ENCODE peak calls at places on chromosomes 2 and 18, in six cellular contexts. C is dorsolateral prefrontal cortex, T is choroid plexus epithelial cell, Z is upper lobe of right lung, R is Peyer's patch, F is uterus. Y is an unnamed sample.

GRCh38 chr18:44911773-44912172 is 231.1 kb downstream of the SETBP1 start:
- DNase-seq in C (no peak), T (no peak), Z (no peak), R (no peak), F (no peak), Y (no peak)

GRCh38 chr18:24488824-24489493 is 28.5 kb downstream of the HRH4 start:
- DNase-seq in C (no peak), T (peak; percentile 61), Z (no peak), R (no peak), F (no peak), Y (peak; percentile 57)

GRCh38 chr2:10876394-10876793 is 35.3 kb upstream of the KCNF1 start:
- DNase-seq in C (no peak), T (no peak), Z (no peak), R (no peak), F (no peak), Y (no peak)

GRCh38 chr2:11156396-11157075 is 1.3 kb downstream of the SLC66A3 start:
- DNase-seq in C (no peak), T (no peak), Z (no peak), R (no peak), F (no peak), Y (peak; percentile 15)

GRCh38 chr2:241673189-241673663 is 13.4 kb downstream of the DTYMK start:
- DNase-seq in C (no peak), T (no peak), Z (no peak), R (no peak), F (no peak), Y (no peak)

GRCh38 chr2:183010112-183010511 is 28.1 kb downstream of the NCKAP1 start:
- DNase-seq in C (no peak), T (peak; percentile 99), Z (no peak), R (no peak), F (no peak), Y (no peak)

GRCh38 chr2:160039166-160039903 is 23.1 kb downstream of the PLA2R1 start:
- DNase-seq in C (no peak), T (peak; percentile 85), Z (no peak), R (no peak), F (peak; percentile 44), Y (no peak)

GRCh38 chr2:64952113-64952895 is 36.9 kb upstream of the SLC1A4 start:
- DNase-seq in C (no peak), T (peak; percentile 69), Z (no peak), R (no peak), F (no peak), Y (no peak)

GRCh38 chr2:67393237-67393636 is 3.9 kb upstream of the ETAA1 start:
- DNase-seq in C (no peak), T (peak; percentile 31), Z (no peak), R (no peak), F (no peak), Y (no peak)

GRCh38 chr18:45835057-45835634 is 9.7 kb downstream of the SIGLEC15 start:
- DNase-seq in C (no peak), T (no peak), Z (no peak), R (no peak), F (no peak), Y (no peak)

GRCh38 chr2:159545080-159545479 is 71.3 kb downstream of the BAZ2B start:
- DNase-seq in C (no peak), T (peak; percentile 21), Z (no peak), R (no peak), F (no peak), Y (no peak)

GRCh38 chr2:65919579-65920188 is 487.3 kb upstream of the SPRED2 start:
- DNase-seq in C (no peak), T (no peak), Z (no peak), R (no peak), F (no peak), Y (no peak)

GRCh38 chr2:173238385-173238784 is 116.3 kb upstream of the CDCA7 start:
- DNase-seq in C (no peak), T (no peak), Z (no peak), R (no peak), F (no peak), Y (no peak)

GRCh38 chr2:236164201-236164982 is 3.8 kb downstream of the GBX2 start:
- DNase-seq in C (no peak), T (no peak), Z (peak; percentile 62), R (no peak), F (no peak), Y (peak; percentile 33)

GRCh38 chr2:237479747-237480146 is 7.3 kb upstream of the MLPH start:
- DNase-seq in C (no peak), T (no peak), Z (no peak), R (no peak), F (no peak), Y (no peak)

GRCh38 chr2:189302274-189302948 is 122.8 kb upstream of the COL5A2 start:
- DNase-seq in C (no peak), T (peak; percentile 37), Z (no peak), R (no peak), F (no peak), Y (no peak)

GRCh38 chr18:80023173-80023572 is 11.1 kb upstream of the RBFA start:
- DNase-seq in C (no peak), T (no peak), Z (no peak), R (no peak), F (no peak), Y (no peak)

GRCh38 chr2:190635781-190636180 is 13.1 kb upstream of the NAB1 start:
- DNase-seq in C (no peak), T (no peak), Z (no peak), R (no peak), F (no peak), Y (no peak)

GRCh38 chr2:102801098-102801718 is 39.4 kb downstream of the TMEM182 start:
- DNase-seq in C (no peak), T (peak; percentile 33), Z (no peak), R (no peak), F (no peak), Y (no peak)

GRCh38 chr2:174717273-174717672 is 47.0 kb downstream of the CHRNA1 start:
- DNase-seq in C (no peak), T (peak; percentile 40), Z (no peak), R (no peak), F (no peak), Y (no peak)

GRCh38 chr18:910247-910646 is 5.6 kb downstream of the ADCYAP1 start:
- DNase-seq in C (no peak), T (no peak), Z (no peak), R (no peak), F (no peak), Y (peak; percentile 13)

GRCh38 chr2:39528701-39529100 is 91.6 kb upstream of the MAP4K3 start:
- DNase-seq in C (no peak), T (no peak), Z (no peak), R (no peak), F (no peak), Y (no peak)

GRCh38 chr2:39531220-39531777 is 94.2 kb upstream of the MAP4K3 start:
- DNase-seq in C (no peak), T (no peak), Z (no peak), R (no peak), F (no peak), Y (no peak)

GRCh38 chr2:39532933-39533332 is 95.8 kb upstream of the MAP4K3 start:
- DNase-seq in C (no peak), T (no peak), Z (no peak), R (no peak), F (no peak), Y (no peak)

GRCh38 chr2:39529836-39530235 is 92.8 kb upstream of the MAP4K3 start:
- DNase-seq in C (no peak), T (no peak), Z (no peak), R (no peak), F (no peak), Y (no peak)

GRCh38 chr2:39530423-39530866 is 93.4 kb upstream of the MAP4K3 start:
- DNase-seq in C (no peak), T (peak; percentile 86), Z (no peak), R (no peak), F (no peak), Y (no peak)
- TF ChIP-seq CTCF in C (no peak), T (peak; percentile 27), Z (no peak), R (no peak), F (no peak), Y (no peak)

DNA sequence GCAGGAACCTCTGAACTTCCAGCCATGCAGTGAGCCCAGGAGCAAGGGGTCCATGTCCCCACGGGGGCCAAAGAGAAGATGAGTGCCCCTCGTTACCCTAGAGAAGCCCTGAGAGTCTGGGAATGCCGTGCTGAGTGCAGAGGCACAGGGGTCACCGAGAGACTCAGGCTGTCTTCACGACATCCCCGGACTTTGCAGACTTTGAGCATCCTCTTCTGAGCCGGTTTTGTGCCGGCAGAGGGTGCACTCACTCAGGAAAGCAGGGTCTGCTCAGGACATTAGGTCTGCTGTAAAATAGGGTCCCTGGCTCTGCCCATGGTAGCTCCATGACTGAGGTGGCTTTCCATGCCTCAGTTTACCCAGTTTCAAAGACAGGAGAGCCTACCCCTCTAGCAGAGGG is 71.0 kb downstream of the GALNT14 start:
- DNase-seq in C (no peak), T (peak; percentile 23), Z (no peak), R (no peak), F (no peak), Y (no peak)
- TF ChIP-seq CTCF in C (peak; percentile 65), T (peak; percentile 50), Z (no peak), R (no peak), F (no peak), Y (no peak)

GRCh38 chr2:86082768-86083167 is 22.9 kb downstream of the POLR1A start:
- DNase-seq in C (no peak), T (no peak), Z (no peak), R (no peak), F (no peak), Y (no peak)

DNA sequence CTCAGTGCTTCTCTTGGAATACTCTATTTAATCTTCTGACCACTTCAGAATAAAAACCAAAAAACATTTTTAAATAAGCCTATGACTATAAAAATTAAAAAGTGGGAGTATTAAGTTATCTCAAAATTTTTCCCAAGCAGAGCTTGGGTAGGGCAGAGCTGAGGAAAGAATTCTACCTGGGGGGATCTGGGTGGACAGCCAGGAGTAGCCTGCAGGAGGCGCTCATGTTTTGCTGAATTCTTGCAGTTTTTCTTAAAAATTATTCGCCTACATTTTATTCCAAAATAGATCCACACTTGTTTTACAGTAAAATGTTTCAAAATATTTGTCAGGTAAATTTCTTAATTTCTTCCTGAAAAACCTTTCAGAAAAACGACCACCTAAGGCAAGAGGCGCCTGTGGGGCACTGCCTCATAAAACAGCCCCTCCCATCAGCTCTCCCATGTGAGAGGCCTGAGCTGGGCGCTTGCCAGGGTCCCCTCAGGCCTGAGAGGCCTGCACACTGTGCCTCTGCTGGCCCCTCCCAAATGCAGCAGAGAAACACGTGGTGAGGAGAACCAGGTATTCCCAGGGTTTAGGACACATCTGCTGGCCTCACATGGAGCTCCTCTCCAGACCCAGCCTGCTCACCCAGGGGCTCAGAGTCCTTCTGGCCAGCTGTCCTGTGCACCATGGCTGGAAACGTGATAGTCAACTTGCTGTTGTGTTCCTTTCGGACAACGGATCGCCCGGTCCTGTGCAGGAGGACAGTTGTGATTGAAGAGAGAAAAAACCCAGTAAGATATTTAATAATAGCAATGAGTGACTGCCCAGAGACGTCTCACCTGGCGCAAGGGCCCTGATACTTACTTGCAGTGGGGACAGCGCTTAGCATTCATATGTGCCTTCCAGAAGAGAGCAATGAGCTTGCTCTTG is 17.5 kb downstream of the POLR1A start:
- DNase-seq in C (no peak), T (no peak), Z (no peak), R (no peak), F (no peak), Y (no peak)
- TF ChIP-seq CTCF in C (no peak), T (peak; percentile 57), Z (peak; percentile 33), R (no peak), F (no peak), Y (peak; percentile 53)

DNA sequence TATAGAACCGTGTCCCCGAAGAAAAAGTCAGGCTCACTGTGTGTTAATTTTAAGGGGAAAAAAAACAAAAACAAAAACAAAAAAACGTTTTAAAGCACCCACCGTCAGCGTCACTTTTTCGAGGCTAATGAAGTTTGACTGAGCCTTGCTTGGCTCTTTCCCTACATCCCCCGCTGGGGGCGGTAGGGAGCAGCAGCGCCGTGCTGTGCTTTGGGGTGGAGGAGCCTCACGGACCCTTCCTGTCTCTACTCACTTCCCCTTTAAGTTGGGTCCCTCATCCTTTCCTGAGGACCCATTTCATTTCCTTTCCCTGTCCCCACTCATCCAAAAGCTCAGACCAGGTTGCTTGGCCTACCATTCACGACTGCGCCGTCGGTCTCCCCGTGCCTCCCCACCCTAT is 82.8 kb upstream of the RPL31 start:
- DNase-seq in C (no peak), T (no peak), Z (no peak), R (no peak), F (no peak), Y (no peak)
- TF ChIP-seq CTCF in C (no peak), T (peak; percentile 65), Z (peak; percentile 35), R (no peak), F (no peak), Y (peak; percentile 50)

Y was measured in GM13977.